ENCODE peak calls at places on chromosomes 12 and 14, in ten cellular contexts. I, W, X, C, N, Q, P, O, Z and B are unnamed samples. For H3K27me3, the result is how much of the 10 kb centered on the place peaks cover.

GRCh38 chr12:129701536-129702165 is 202.2 kb downstream of the TMEM132D start:
- DNase-seq in I (no peak), W (no peak), X (no peak), C (no peak), N (no peak), Q (no peak), P (no peak), O (no peak), Z (no peak), B (no peak)

GRCh38 chr14:68528031-68528687 is 264.7 kb downstream of the ZFP36L1 start:
- DNase-seq in I (no peak), W (no peak), X (no peak), C (no peak), N (no peak), Q (no peak), P (no peak), O (no peak), Z (no peak), B (no peak)

GRCh38 chr12:90908465-90908864 is 46.5 kb downstream of the CCER1 start:
- DNase-seq in I (peak), W (no peak), X (no peak), C (no peak), N (no peak), Q (no peak), P (no peak), O (no peak), Z (no peak), B (no peak)

GRCh38 chr12:48486261-48486660 is 4.0 kb downstream of the C12orf54 start:
- DNase-seq in I (no peak), W (no peak), X (no peak), C (no peak), N (no peak), Q (no peak), P (no peak), O (no peak), Z (no peak), B (no peak)

GRCh38 chr14:39315859-39316444 is 82.2 kb downstream of the MIA2 start:
- DNase-seq in I (no peak), W (no peak), X (no peak), C (no peak), N (peak), Q (no peak), P (no peak), O (no peak), Z (no peak), B (peak)

GRCh38 chr14:80669416-80669815 is 272.1 kb downstream of the CEP128 start:
- DNase-seq in I (peak), W (no peak), X (no peak), C (no peak), N (no peak), Q (no peak), P (no peak), O (no peak), Z (no peak), B (no peak)

GRCh38 chr12:120939523-120939922 is 35.4 kb upstream of the SPPL3 start:
- DNase-seq in I (no peak), W (no peak), X (no peak), C (no peak), N (no peak), Q (no peak), P (no peak), O (no peak), Z (no peak), B (no peak)

GRCh38 chr14:46325157-46325556 is 326.4 kb downstream of the RPL10L start:
- DNase-seq in I (no peak), W (no peak), X (no peak), C (no peak), N (no peak), Q (no peak), P (no peak), O (no peak), Z (no peak), B (no peak)

GRCh38 chr14:68164723-68165122 is 345.1 kb downstream of the RAD51B start:
- DNase-seq in I (no peak), W (peak), X (no peak), C (no peak), N (no peak), Q (no peak), P (no peak), O (no peak), Z (no peak), B (no peak)

GRCh38 chr12:106217706-106218105 is 30.1 kb downstream of the CKAP4 start:
- DNase-seq in I (no peak), W (no peak), X (no peak), C (no peak), N (no peak), Q (no peak), P (no peak), O (no peak), Z (no peak), B (no peak)

GRCh38 chr12:7806863-7807487 is 17.8 kb downstream of the NANOG start:
- DNase-seq in I (peak), W (peak), X (no peak), C (peak), N (peak), Q (peak), P (peak), O (peak), Z (peak), B (peak)

GRCh38 chr14:48247972-48248371 is 572.6 kb upstream of the MDGA2 start:
- DNase-seq in I (no peak), W (no peak), X (no peak), C (no peak), N (no peak), Q (no peak), P (no peak), O (no peak), Z (no peak), B (no peak)

GRCh38 chr12:116459921-116460666 is 99.1 kb upstream of the MAP1LC3B2 start:
- DNase-seq in I (peak), W (peak), X (no peak), C (no peak), N (no peak), Q (no peak), P (no peak), O (peak), Z (no peak), B (peak)

DNA sequence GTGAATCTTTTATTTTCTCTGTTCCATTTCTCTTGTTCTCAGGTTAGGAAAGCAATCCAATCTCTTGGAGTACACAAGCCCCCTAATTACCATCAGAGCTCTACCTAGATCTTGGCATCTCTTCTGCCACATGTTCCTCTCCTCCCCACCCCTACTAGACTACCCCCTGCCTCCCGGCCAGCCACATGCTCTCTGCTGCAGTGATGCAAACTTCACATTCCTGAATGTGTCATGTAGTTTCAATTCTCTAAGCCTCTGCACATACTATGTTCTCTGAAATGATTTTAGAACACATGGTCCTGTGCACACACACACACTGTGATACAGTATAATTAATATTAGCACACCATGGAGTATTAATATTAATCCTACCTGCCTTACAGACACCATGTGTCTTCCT is 104.6 kb downstream of the EFCAB11 start:
- DNase-seq in I (peak), W (no peak), X (no peak), C (no peak), N (no peak), Q (no peak), P (no peak), O (no peak), Z (no peak), B (no peak)
- H3K27me3 ChIP-seq in I (under half), W (under half), X (under half), C (under half), N (under half), Q (under half), P (under half), O (under half), Z (under half), B (under half)

GRCh38 chr14:88025350-88025749 is 20.4 kb downstream of the GPR65 start:
- DNase-seq in I (no peak), W (no peak), X (no peak), C (no peak), N (no peak), Q (no peak), P (no peak), O (no peak), Z (no peak), B (no peak)
- H3K4me3 ChIP-seq in I (no peak), W (no peak), X (no peak), C (peak), N (no peak), Q (no peak), P (no peak), O (no peak), Z (no peak), B (no peak)

DNA sequence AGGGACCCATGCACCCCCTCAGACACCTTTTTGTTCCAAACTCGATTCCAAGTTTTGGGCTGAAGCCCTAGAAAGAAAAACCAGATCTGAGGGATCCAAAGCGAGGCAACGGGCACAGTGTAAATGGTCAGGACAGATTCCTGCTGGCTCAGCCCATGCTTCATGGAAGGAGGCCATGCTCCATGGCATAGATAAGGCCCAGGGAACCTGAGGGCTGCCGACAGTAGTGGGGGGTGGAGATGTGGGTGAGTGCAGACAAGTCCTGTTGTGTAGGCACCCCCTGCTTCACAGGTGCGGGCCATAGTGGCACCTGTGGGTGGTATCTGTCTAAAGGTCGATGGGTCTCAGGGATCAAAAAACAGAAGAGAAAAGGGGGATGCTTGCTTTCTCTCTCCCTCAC is 42.1 kb downstream of the TNFAIP2 start:
- DNase-seq in I (no peak), W (no peak), X (no peak), C (no peak), N (no peak), Q (no peak), P (no peak), O (no peak), Z (no peak), B (no peak)
- H3K27me3 ChIP-seq in I (under half), W (under half), X (under half), C (under half), N (under half), Q (under half), P (under half), O (under half), Z (under half), B (under half)

GRCh38 chr12:92404921-92405320 is 259.3 kb upstream of the BTG1 start:
- DNase-seq in I (no peak), W (no peak), X (no peak), C (no peak), N (no peak), Q (no peak), P (no peak), O (no peak), Z (no peak), B (no peak)

GRCh38 chr12:92408072-92408900 is 262.6 kb upstream of the BTG1 start:
- DNase-seq in I (peak), W (peak), X (no peak), C (peak), N (no peak), Q (no peak), P (peak), O (peak), Z (peak), B (peak)

GRCh38 chr12:92403210-92404175 is 257.8 kb upstream of the BTG1 start:
- DNase-seq in I (no peak), W (peak), X (no peak), C (no peak), N (no peak), Q (peak), P (no peak), O (peak), Z (peak), B (no peak)

GRCh38 chr12:92402415-92402814 is 256.8 kb upstream of the BTG1 start:
- DNase-seq in I (no peak), W (no peak), X (no peak), C (no peak), N (no peak), Q (no peak), P (no peak), O (no peak), Z (no peak), B (no peak)

DNA sequence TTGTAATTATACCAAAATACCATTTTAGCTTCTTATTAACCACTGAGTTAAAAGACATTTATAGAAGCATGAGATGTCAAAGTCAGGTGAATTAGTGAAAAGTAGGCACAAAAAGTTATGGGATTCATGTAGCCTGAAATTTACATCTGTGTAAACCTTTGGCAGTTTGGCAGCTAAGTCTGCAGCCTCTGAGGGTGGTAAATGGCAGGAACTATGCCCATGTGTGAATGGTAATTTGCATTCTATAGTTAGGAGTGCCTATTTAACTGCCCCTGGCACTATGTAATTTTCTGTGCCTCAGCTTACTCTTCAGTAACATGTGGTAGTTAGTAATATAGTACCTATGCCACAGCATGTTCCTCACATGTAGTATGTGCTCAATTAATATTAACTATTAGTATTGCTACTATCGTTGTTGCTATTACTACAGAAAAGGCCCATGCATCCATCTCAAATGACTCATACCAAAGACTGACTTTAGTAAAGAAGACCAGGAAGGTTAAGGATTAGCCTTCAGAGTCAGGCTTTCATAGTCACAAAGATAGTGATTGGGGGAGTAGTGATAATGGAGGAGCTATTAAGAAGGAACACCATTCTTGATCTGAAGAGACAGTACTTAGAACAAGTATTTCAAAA is 258.7 kb upstream of the BTG1 start:
- DNase-seq in I (no peak), W (no peak), X (no peak), C (no peak), N (no peak), Q (no peak), P (no peak), O (no peak), Z (no peak), B (no peak)
- H3K4me3 ChIP-seq in I (no peak), W (no peak), X (no peak), C (no peak), N (no peak), Q (no peak), P (no peak), O (no peak), Z (no peak), B (no peak)

DNA sequence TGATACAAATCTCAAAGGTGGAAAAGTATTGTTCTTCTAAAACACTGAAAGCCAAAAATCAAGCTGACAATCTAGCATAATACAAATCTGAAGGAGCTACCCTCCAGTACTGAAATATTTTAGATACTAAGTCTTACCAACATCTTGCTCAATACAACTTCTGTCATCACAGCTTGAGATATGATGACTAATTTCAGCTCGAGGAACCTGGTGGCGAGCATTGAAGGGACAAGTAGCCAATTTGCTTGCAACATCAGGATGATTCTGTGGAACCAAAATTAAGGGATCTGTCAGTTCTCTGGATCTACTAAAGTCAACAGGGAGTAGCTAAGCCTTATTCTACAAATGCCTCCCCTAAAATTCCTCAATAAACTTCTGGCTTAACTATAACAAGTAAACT is 10.4 kb downstream of the GTSF1 start:
- DNase-seq in I (peak), W (no peak), X (no peak), C (no peak), N (no peak), Q (no peak), P (no peak), O (no peak), Z (no peak), B (no peak)
- H3K27me3 ChIP-seq in I (under half), W (under half), X (under half), C (under half), N (under half), Q (under half), P (under half), O (under half), Z (under half), B (under half)

DNA sequence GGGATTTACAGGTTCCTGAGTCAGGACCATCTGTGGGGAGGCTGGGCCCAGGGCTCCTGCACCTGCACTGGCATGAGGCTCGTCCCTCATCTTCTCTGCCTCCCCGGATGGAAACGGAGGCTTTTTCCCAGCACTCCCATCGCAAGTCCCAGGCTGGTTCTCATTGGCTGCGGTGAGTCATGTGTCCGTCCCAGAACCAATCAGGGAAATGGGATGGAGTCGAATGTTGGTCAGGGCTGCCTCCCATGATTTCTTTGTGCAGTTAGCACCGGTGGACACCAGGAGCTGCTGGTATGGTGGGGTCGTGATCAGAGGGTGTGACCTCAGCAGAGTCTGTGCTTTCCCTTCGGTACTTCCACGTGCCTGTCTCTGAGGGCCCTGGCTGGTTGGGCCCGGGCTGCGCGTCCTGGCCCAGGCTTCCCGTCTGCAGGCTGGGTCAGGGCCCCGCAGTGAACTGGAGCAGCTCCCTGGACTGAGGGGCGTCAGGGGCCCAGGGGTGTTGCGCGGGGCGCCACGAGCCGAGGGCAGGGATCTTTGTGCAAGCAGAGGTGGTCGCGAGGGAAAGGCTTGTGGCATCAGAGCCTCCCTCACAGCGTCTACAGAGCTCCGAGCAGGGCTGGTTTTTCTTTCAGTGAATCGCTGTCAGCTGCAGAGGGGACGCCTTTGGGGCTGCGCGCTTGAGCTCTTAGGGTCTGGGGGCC is 168.1 kb downstream of the ADGRD1 start:
- DNase-seq in I (no peak), W (no peak), X (no peak), C (peak), N (no peak), Q (no peak), P (no peak), O (no peak), Z (no peak), B (no peak)
- H3K4me3 ChIP-seq in I (no peak), W (no peak), X (no peak), C (no peak), N (no peak), Q (no peak), P (no peak), O (no peak), Z (no peak), B (no peak)

DNA sequence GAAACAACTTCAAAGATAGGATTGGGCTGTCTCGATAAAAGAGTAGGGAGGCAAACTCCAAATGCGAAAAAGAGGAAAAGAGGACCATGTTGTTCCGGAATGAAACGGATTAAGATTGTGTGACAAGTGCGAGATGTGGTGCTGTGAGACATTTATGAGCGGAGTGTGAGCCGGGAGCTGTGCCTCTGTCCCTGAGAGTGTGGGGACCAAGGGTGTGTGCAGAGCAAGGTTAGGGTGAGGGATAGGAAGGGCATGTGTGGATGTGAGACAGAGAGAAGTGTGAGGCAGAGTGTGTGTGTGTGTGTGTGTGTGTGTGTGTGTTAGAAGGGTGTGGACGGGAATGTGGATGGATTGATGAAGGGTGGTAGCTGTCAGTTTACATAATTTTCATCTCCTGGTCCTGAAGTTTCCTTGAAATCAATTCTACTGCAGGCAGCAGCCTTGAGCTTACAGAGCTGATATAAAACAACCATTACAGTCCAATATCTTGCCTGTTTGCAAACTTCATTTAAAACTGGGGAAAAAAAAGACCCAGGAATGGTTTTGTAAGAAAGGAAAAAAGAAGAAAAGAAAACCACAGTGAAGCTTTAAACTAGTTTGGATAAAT is 4.3 kb upstream of the OTX2 start:
- DNase-seq in I (no peak), W (no peak), X (no peak), C (no peak), N (no peak), Q (no peak), P (no peak), O (no peak), Z (no peak), B (peak)
- H3K27me3 ChIP-seq in I (half or more), W (under half), X (under half), C (under half), N (under half), Q (under half), P (half or more), O (half or more), Z (under half), B (under half)

GRCh38 chr14:93343266-93343665 is 3.7 kb upstream of the COX8C start:
- DNase-seq in I (no peak), W (no peak), X (no peak), C (no peak), N (no peak), Q (no peak), P (no peak), O (no peak), Z (no peak), B (peak)
- H3K4me3 ChIP-seq in I (no peak), W (no peak), X (no peak), C (no peak), N (no peak), Q (no peak), P (no peak), O (no peak), Z (no peak), B (no peak)

GRCh38 chr12:52682381-52682660 is 2.1 kb upstream of the KRT1 start:
- DNase-seq in I (no peak), W (no peak), X (no peak), C (no peak), N (no peak), Q (no peak), P (no peak), O (no peak), Z (no peak), B (no peak)
- H3K27me3 ChIP-seq in I (half or more), W (under half), X (under half), C (under half), N (under half), Q (under half), P (under half), O (under half), Z (under half), B (under half)

GRCh38 chr12:65330341-65330740 is 51.9 kb downstream of the MSRB3 start:
- DNase-seq in I (no peak), W (no peak), X (no peak), C (no peak), N (no peak), Q (no peak), P (no peak), O (no peak), Z (peak), B (no peak)
- H3K4me3 ChIP-seq in I (no peak), W (no peak), X (no peak), C (no peak), N (no peak), Q (no peak), P (no peak), O (no peak), Z (no peak), B (no peak)